ENCODE peak calls at places on chromosomes 7 and 10, in four cellular contexts. L is CD4-positive, alpha-beta memory T cell; M is stomach; N is GM23248. Z is an unnamed sample. For H3K4me1, the result is how much of the 10 kb centered on the place peaks cover.

GRCh38 chr7:122919643-122920181 is 33.5 kb upstream of the CADPS2 start:
- DNase-seq in N (no peak), M (no peak), L (no peak), Z (no peak)

GRCh38 chr7:108537229-108537628 is 11.3 kb upstream of the PNPLA8 start:
- DNase-seq in L (no peak), M (no peak), N (no peak), Z (no peak)

GRCh38 chr7:7157177-7157886 is 25.0 kb upstream of the C1GALT1 start:
- DNase-seq in N (peak), L (peak), M (no peak), Z (no peak)

GRCh38 chr7:36210542-36210941 is 57.5 kb downstream of the EEPD1 start:
- DNase-seq in M (no peak), L (no peak), N (no peak), Z (no peak)

GRCh38 chr7:116630932-116631449 is 41.0 kb upstream of the MET start:
- DNase-seq in M (peak), L (no peak), N (peak), Z (peak)

GRCh38 chr10:118903251-118903650 is 126.3 kb upstream of the NANOS1 start:
- DNase-seq in N (no peak), M (no peak), L (no peak), Z (no peak)

GRCh38 chr7:90708841-90709317 is 112.8 kb downstream of the CDK14 start:
- DNase-seq in N (peak), L (no peak), M (peak), Z (no peak)

GRCh38 chr7:21851445-21852043 is 94.2 kb downstream of the CDCA7L start:
- DNase-seq in M (no peak), N (peak), L (no peak), Z (no peak)

GRCh38 chr7:10557375-10557774 is 416.3 kb upstream of the PHF14 start:
- DNase-seq in M (no peak), L (no peak), N (no peak), Z (no peak)

GRCh38 chr10:35592421-35592820 is 12.7 kb upstream of the GJD4 start:
- DNase-seq in M (no peak), L (no peak), N (no peak), Z (no peak)

GRCh38 chr7:46571996-46572395 is 650.9 kb upstream of the IGFBP3 start:
- DNase-seq in N (peak), L (no peak), M (no peak), Z (no peak)

GRCh38 chr7:114856625-114857024 is 65.3 kb upstream of the MDFIC start:
- DNase-seq in N (peak), L (no peak), M (no peak), Z (no peak)

GRCh38 chr7:12524794-12525386 is 45.6 kb upstream of the SCIN start:
- DNase-seq in M (no peak), N (peak), L (no peak), Z (no peak)

GRCh38 chr10:88273567-88273966 is 309.6 kb downstream of the RNLS start:
- DNase-seq in M (no peak), L (no peak), N (no peak), Z (no peak)

GRCh38 chr10:102131286-102132170 is 1.3 kb upstream of the PPRC1 start:
- DNase-seq in M (no peak), N (peak), L (no peak), Z (no peak)

GRCh38 chr10:130138479-130138866 is 2.3 kb downstream of the GLRX3 start:
- DNase-seq in N (peak), L (no peak), M (no peak), Z (peak)

GRCh38 chr7:102975854-102976253 is 63.1 kb downstream of the LRRC17 start:
- DNase-seq in N (no peak), M (no peak), L (no peak), Z (no peak)

GRCh38 chr7:106309352-106309751 is 24.6 kb upstream of the NAMPT start:
- DNase-seq in N (peak), M (no peak), L (no peak), Z (no peak)

GRCh38 chr10:81013771-81014170 is 476.1 kb downstream of the SH2D4B start:
- DNase-seq in L (no peak), M (no peak), N (no peak), Z (no peak)

GRCh38 chr7:50664461-50664922 is 99.3 kb upstream of the DDC start:
- DNase-seq in L (no peak), M (no peak), N (peak), Z (no peak)

GRCh38 chr10:44153901-44154670 is 230.8 kb downstream of the CXCL12 start:
- DNase-seq in N (peak), M (no peak), L (no peak), Z (no peak)

GRCh38 chr7:86025807-86026206 is 617.9 kb upstream of the GRM3 start:
- DNase-seq in L (no peak), M (no peak), N (no peak), Z (no peak)

GRCh38 chr7:34320926-34321609 is 336.9 kb upstream of the NPSR1 start:
- DNase-seq in L (no peak), N (peak), M (peak), Z (peak)

GRCh38 chr10:23693398-23693797 is 254.5 kb downstream of the OTUD1 start:
- DNase-seq in L (no peak), M (no peak), N (peak), Z (no peak)

GRCh38 chr10:132562916-132563456 is 25.4 kb downstream of the INPP5A start:
- DNase-seq in N (no peak), L (no peak), M (no peak), Z (no peak)

GRCh38 chr7:159137906-159138305 is 6.8 kb downstream of the VIPR2 start:
- DNase-seq in M (peak), N (no peak), L (no peak), Z (no peak)

GRCh38 chr10:11993834-11994468 is 48.7 kb downstream of the UPF2 start:
- DNase-seq in L (no peak), M (no peak), N (no peak), Z (no peak)

GRCh38 chr10:133388973-133389818 is 4.8 kb upstream of the MTG1 start:
- DNase-seq in L (peak), M (peak), N (no peak), Z (no peak)

GRCh38 chr10:104433611-104434010 is 80.0 kb downstream of the CFAP58 start:
- DNase-seq in N (no peak), L (no peak), M (no peak), Z (no peak)

GRCh38 chr7:103121641-103122040 is 27.3 kb downstream of the NAPEPLD start:
- DNase-seq in L (no peak), N (no peak), M (no peak), Z (no peak)

GRCh38 chr10:48695636-48696534 is 11.2 kb downstream of the WDFY4 start:
- DNase-seq in M (no peak), L (no peak), N (no peak), Z (no peak)

GRCh38 chr7:123533553-123533917 is 860 bp downstream of the IQUB start:
- DNase-seq in M (no peak), N (no peak), L (no peak), Z (no peak)

GRCh38 chr7:22016547-22016946 is 70.8 kb upstream of the CDCA7L start:
- DNase-seq in L (no peak), M (no peak), N (no peak), Z (no peak)

GRCh38 chr7:44201813-44202212 is 1.0 kb downstream of the YKT6 start:
- DNase-seq in L (no peak), M (no peak), N (peak), Z (no peak)
- H3K27ac ChIP-seq in L (peak), M (no peak), N (peak), Z (no peak)

DNA sequence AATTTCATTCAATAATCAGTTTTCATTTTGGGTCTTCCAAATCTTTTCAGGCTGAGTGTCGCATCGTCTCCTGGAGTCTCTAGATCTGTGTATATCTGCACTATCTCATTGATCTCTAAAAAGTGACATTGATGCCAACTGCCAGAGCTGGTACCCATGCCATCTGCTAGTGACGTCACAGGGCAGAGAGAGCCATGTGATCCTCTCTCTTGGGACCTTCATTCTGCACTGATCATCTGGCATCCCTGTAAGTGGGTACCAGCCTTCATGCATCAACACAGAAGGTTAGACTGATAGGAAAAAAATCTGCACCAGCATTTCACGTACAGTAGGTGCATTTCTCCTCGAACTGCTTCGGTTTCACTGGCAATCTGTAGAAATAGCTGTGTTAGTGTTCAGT is at the start of gene NEUROD6:
- DNase-seq in M (no peak), L (no peak), N (no peak), Z (no peak)
- H3K4me3 ChIP-seq in M (no peak), L (no peak), N (no peak), Z (no peak)

GRCh38 chr7:143387156-143387975 is 6.2 kb downstream of the ZYX start:
- DNase-seq in M (no peak), L (no peak), N (peak), Z (no peak)
- H3K4me1 ChIP-seq in M (half or more), L (half or more), N (half or more), Z (under half)

GRCh38 chr7:151278949-151279348 is 30.5 kb upstream of the SMARCD3 start:
- DNase-seq in L (no peak), M (no peak), N (no peak), Z (no peak)

GRCh38 chr7:151274936-151275812 is 26.7 kb upstream of the SMARCD3 start:
- DNase-seq in N (no peak), M (no peak), L (peak), Z (no peak)

GRCh38 chr7:151277631-151278030 is 29.1 kb upstream of the SMARCD3 start:
- DNase-seq in L (no peak), M (no peak), N (no peak), Z (no peak)

GRCh38 chr7:151275813-151276577 is 27.5 kb upstream of the SMARCD3 start:
- DNase-seq in M (no peak), N (no peak), L (peak), Z (no peak)

DNA sequence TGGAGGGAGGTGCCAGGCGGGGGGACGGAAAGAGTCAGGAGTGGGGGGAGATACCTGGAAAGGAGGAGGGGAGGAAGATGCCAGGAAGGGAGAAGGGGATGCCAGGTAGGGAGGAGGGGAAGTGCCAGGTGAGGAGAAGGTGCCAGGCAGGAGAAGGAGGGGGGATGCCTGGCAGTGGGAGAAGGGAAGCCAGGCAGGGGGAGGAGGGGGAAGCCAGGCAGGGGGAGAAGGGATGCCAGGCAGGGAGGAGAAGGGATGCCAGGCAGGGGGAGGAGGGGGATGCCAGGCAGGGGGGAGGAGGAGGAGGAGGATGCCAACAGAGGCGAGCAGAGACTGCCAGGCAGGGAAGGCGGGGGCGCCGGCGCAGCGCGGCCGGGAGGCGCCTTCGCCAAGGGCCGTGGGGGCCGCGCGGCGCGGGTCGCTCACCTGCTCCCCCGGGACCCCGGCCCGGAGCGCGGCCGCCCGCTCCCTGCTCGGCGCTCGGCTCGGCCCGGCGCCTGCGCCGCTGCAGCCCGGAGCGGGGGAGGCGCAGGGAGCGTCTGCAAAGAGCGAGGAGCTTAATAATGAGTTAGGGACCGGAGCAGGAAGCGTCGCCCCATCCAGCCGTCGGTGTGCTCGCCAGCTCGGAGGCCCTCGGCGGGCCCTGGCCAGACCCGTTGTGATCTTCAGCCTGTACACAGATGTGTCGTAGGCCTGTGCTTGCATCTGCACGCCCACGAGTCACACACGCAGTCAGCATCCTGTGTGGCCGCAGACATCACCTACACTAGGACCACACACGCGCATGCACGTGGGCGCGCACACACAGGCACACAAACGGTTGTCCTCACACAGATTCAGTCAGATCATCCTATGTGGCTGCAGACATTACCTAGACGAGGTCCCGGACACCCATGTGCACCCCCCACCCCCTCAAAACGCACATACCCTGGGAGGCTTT is 28.4 kb upstream of the SMARCD3 start:
- DNase-seq in M (peak), L (peak), N (peak), Z (no peak)
- H3K27ac ChIP-seq in M (no peak), L (no peak), N (no peak), Z (no peak)

GRCh38 chr10:73887038-73888015 is 13.0 kb upstream of the CAMK2G start:
- DNase-seq in L (no peak), M (peak), N (peak), Z (peak)
- H3K4me3 ChIP-seq in L (no peak), M (no peak), N (peak), Z (no peak)

GRCh38 chr10:123398180-123398591 is 244.0 kb downstream of the BUB3 start:
- DNase-seq in L (no peak), M (no peak), N (no peak), Z (no peak)

GRCh38 chr10:123402021-123402420 is 247.8 kb downstream of the BUB3 start:
- DNase-seq in N (no peak), L (no peak), M (no peak), Z (no peak)

GRCh38 chr10:123398756-123399155 is 244.6 kb downstream of the BUB3 start:
- DNase-seq in N (no peak), L (no peak), M (no peak), Z (no peak)

GRCh38 chr10:123402656-123403055 is 248.5 kb downstream of the BUB3 start:
- DNase-seq in M (no peak), N (no peak), L (no peak), Z (no peak)

DNA sequence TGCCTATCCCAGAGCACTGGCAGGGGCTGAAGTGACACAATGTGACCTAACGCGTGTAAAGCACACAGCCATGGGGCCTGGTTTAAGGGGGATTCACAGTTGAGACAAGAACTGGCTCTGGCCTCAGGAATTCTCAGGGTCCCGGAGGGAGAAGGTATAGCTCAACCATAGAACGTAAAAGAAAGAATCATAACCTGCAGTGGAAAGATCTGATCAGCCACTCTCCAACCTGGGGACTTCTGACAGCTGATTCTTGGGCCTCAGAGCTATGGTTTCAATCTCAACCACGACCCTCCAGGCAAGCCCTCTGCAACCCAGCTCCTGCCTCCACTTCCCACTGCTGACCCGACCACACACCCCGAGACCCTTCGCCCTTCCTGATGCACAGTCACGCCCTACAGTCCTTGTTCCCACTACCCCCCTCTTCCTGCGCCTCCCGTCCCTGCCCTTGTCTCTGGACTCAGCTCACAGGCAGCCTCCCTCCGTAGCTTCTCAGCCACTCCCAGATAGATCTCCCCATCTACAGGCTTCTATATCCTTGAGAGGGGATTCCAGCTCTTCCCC is 245.2 kb downstream of the BUB3 start:
- DNase-seq in M (no peak), L (no peak), N (no peak), Z (no peak)
- H3K4me1 ChIP-seq in M (under half), L (under half), N (under half), Z (under half)

Z was measured in lung.